ENCODE peak calls at places on chromosomes 12 and 14, in six cellular contexts. A, F, N, W, H and J are unnamed samples.

GRCh38 chr12:105510526-105510925 is 180.0 kb downstream of the C12orf75 start:
- DNase-seq in A (no peak), F (no peak), N (no peak), W (no peak), H (no peak), J (no peak)

GRCh38 chr12:6550294-6551062 is 5.4 kb downstream of the IFFO1 start:
- DNase-seq in A (no peak), F (no peak), N (no peak), W (no peak), H (no peak), J (no peak)

GRCh38 chr12:53213348-53213747 is 6.3 kb upstream of the ITGB7 start:
- DNase-seq in A (peak), F (peak), N (peak), W (peak), H (peak), J (peak)

GRCh38 chr14:91770185-91770584 is 38.3 kb upstream of the CATSPERB start:
- DNase-seq in A (no peak), F (no peak), N (no peak), W (no peak), H (no peak), J (no peak)

GRCh38 chr14:72196237-72196636 is 264.0 kb downstream of the RGS6 start:
- DNase-seq in A (no peak), F (no peak), N (no peak), W (no peak), H (no peak), J (no peak)

GRCh38 chr12:100311317-100311716 is 44.3 kb downstream of the SCYL2 start:
- DNase-seq in A (no peak), F (no peak), N (no peak), W (no peak), H (no peak), J (no peak)

GRCh38 chr12:69354561-69355187 is 4.9 kb upstream of the YEATS4 start:
- DNase-seq in A (no peak), F (no peak), N (no peak), W (no peak), H (no peak), J (no peak)

GRCh38 chr14:105087963-105088811 is 23.0 kb upstream of the GPR132 start:
- DNase-seq in A (peak), F (no peak), N (peak), W (no peak), H (peak), J (no peak)

GRCh38 chr12:97640826-97641225 is 178.2 kb downstream of the RMST start:
- DNase-seq in A (no peak), F (no peak), N (peak), W (no peak), H (no peak), J (no peak)

GRCh38 chr14:67515386-67516079 is 17.6 kb upstream of the PLEKHH1 start:
- DNase-seq in A (peak), F (peak), N (no peak), W (peak), H (no peak), J (no peak)

GRCh38 chr14:69612759-69613145 is 1.4 kb downstream of the SUSD6 start:
- DNase-seq in A (no peak), F (no peak), N (peak), W (peak), H (no peak), J (no peak)

GRCh38 chr12:90174198-90174510 is 465.5 kb upstream of the ATP2B1 start:
- DNase-seq in A (peak), F (no peak), N (peak), W (no peak), H (no peak), J (no peak)

GRCh38 chr14:37594238-37594915 is 672 bp downstream of the FOXA1 start:
- DNase-seq in A (peak), F (peak), N (peak), W (no peak), H (peak), J (peak)

GRCh38 chr12:96447256-96447655 is 42.1 kb upstream of the CFAP54 start:
- DNase-seq in A (no peak), F (no peak), N (no peak), W (no peak), H (no peak), J (no peak)

GRCh38 chr14:21525995-21526671 is at the start of gene SALL2:
- DNase-seq in A (peak), F (peak), N (peak), W (peak), H (peak), J (peak)